ENCODE peak calls at places on chromosome 4, in seven cellular contexts. H, G, V, A, U, K and E are unnamed samples.

GRCh38 chr4:124980276-124980752 is 267.8 kb upstream of the ANKRD50 start:
- DNase-seq in K (no peak), V (no peak), G (no peak), U (no peak), H (no peak), A (peak; percentile 74), E (no peak)

GRCh38 chr4:16226816-16227461 is 668 bp upstream of the TAPT1 start:
- DNase-seq in H (peak; percentile 61), A (no peak), V (peak; percentile 25), K (peak; percentile 58), G (no peak), U (peak; percentile 72), E (peak; percentile 61)

GRCh38 chr4:169163947-169164668 is 106.6 kb downstream of the SH3RF1 start:
- DNase-seq in A (no peak), G (no peak), H (no peak), U (no peak), V (no peak), K (no peak), E (no peak)

GRCh38 chr4:61200991-61201526 is 933 bp downstream of the ADGRL3 start:
- DNase-seq in V (no peak), G (no peak), H (no peak), A (no peak), K (no peak), U (peak; percentile 5), E (no peak)

GRCh38 chr4:173130671-173131070 is 37.9 kb upstream of the GALNT7 start:
- DNase-seq in G (no peak), V (no peak), A (no peak), K (no peak), U (no peak), H (no peak), E (no peak)

GRCh38 chr4:98682719-98683118 is 24.3 kb upstream of the TSPAN5 start:
- DNase-seq in A (peak; percentile 61), H (no peak), V (no peak), K (no peak), G (no peak), U (no peak), E (peak; percentile 56)

GRCh38 chr4:88743696-88744095 is 46.1 kb upstream of the NAP1L5 start:
- DNase-seq in K (no peak), G (no peak), A (peak; percentile 94), V (no peak), U (no peak), H (no peak), E (no peak)

GRCh38 chr4:112813790-112814189 is 176.8 kb downstream of the LARP7 start:
- DNase-seq in K (no peak), V (no peak), A (peak; percentile 34), H (no peak), G (no peak), U (no peak), E (no peak)

GRCh38 chr4:105605493-105605892 is 53.1 kb downstream of the ARHGEF38 start:
- DNase-seq in G (no peak), H (no peak), K (no peak), V (no peak), A (peak; percentile 17), U (no peak), E (no peak)

GRCh38 chr4:138449938-138450337 is 207.8 kb upstream of the SLC7A11 start:
- DNase-seq in K (no peak), A (no peak), H (no peak), U (no peak), G (no peak), V (no peak), E (no peak)

GRCh38 chr4:101264993-101265815 is 82.1 kb downstream of the PPP3CA start:
- DNase-seq in U (no peak), A (no peak), V (no peak), K (no peak), H (no peak), G (no peak), E (no peak)

GRCh38 chr4:55308071-55308470 is 38.0 kb upstream of the SRD5A3 start:
- DNase-seq in V (no peak), K (no peak), G (no peak), H (no peak), A (no peak), U (no peak), E (no peak)

GRCh38 chr4:143356493-143356892 is 19.8 kb downstream of the GAB1 start:
- DNase-seq in G (no peak), H (no peak), K (no peak), U (peak; percentile 42), V (no peak), A (no peak), E (no peak)

GRCh38 chr4:41102360-41103092 is 111.8 kb downstream of the APBB2 start:
- DNase-seq in H (no peak), K (no peak), G (no peak), U (no peak), A (no peak), V (no peak), E (no peak)

GRCh38 chr4:149522031-149522430 is 293.6 kb downstream of the IQCM start:
- DNase-seq in G (no peak), V (no peak), U (no peak), H (no peak), K (no peak), A (no peak), E (no peak)

GRCh38 chr4:110165382-110166285 is 32.8 kb downstream of the ELOVL6 start:
- DNase-seq in H (no peak), U (peak; percentile 53), A (peak; percentile 83), K (no peak), V (no peak), G (no peak), E (no peak)

GRCh38 chr4:185730387-185730786 is 81.6 kb downstream of the SORBS2 start:
- DNase-seq in U (no peak), G (no peak), H (no peak), V (no peak), K (no peak), A (no peak), E (no peak)

GRCh38 chr4:5654791-5655190 is 53.6 kb downstream of the EVC2 start:
- DNase-seq in K (no peak), G (no peak), H (no peak), A (no peak), U (no peak), V (no peak), E (no peak)

GRCh38 chr4:7831330-7831729 is 108.3 kb downstream of the AFAP1 start:
- DNase-seq in U (no peak), A (peak; percentile 97), K (no peak), V (no peak), H (no peak), G (no peak), E (no peak)

GRCh38 chr4:159046683-159047082 is 56.2 kb upstream of the RAPGEF2 start:
- DNase-seq in H (no peak), G (no peak), K (no peak), A (no peak), V (no peak), U (peak; percentile 15), E (peak; percentile 53)

GRCh38 chr4:89712141-89712540 is 124.8 kb downstream of the SNCA start:
- DNase-seq in V (no peak), G (no peak), H (no peak), U (no peak), A (peak; percentile 67), K (no peak), E (no peak)

GRCh38 chr4:37803348-37803973 is 23.0 kb upstream of the PGM2 start:
- DNase-seq in H (no peak), K (no peak), U (peak; percentile 61), G (no peak), V (no peak), A (peak; percentile 63), E (no peak)

GRCh38 chr4:135325264-135325663 is 1123.7 kb upstream of the PABPC4L start:
- DNase-seq in K (no peak), V (no peak), G (no peak), U (no peak), H (no peak), A (no peak), E (no peak)

GRCh38 chr4:135316266-135316779 is 1114.7 kb upstream of the PABPC4L start:
- DNase-seq in U (no peak), V (no peak), H (no peak), K (peak; percentile 29), A (no peak), G (no peak), E (no peak)

GRCh38 chr4:135319685-135320084 is 1118.1 kb upstream of the PABPC4L start:
- DNase-seq in K (no peak), G (no peak), A (no peak), U (no peak), V (no peak), H (no peak), E (no peak)
- TF ChIP-seq CTCF in K (no peak), G (no peak), A (no peak), U (no peak), V (no peak), H (no peak), E (no peak)

GRCh38 chr4:13539721-13540445 is 4.4 kb downstream of the NKX3-2 start:
- DNase-seq in V (no peak), A (no peak), G (no peak), K (no peak), U (no peak), H (no peak), E (no peak)

GRCh38 chr4:13539047-13539720 is 5.1 kb downstream of the NKX3-2 start:
- DNase-seq in V (no peak), H (no peak), G (no peak), K (no peak), U (no peak), A (no peak), E (no peak)

GRCh38 chr4:13537832-13538177 is 6.5 kb downstream of the NKX3-2 start:
- DNase-seq in K (no peak), V (no peak), G (no peak), H (no peak), A (no peak), U (no peak), E (no peak)

GRCh38 chr4:13537011-13537831 is 7.1 kb downstream of the NKX3-2 start:
- DNase-seq in H (no peak), K (no peak), U (no peak), G (no peak), V (no peak), A (no peak), E (no peak)

DNA sequence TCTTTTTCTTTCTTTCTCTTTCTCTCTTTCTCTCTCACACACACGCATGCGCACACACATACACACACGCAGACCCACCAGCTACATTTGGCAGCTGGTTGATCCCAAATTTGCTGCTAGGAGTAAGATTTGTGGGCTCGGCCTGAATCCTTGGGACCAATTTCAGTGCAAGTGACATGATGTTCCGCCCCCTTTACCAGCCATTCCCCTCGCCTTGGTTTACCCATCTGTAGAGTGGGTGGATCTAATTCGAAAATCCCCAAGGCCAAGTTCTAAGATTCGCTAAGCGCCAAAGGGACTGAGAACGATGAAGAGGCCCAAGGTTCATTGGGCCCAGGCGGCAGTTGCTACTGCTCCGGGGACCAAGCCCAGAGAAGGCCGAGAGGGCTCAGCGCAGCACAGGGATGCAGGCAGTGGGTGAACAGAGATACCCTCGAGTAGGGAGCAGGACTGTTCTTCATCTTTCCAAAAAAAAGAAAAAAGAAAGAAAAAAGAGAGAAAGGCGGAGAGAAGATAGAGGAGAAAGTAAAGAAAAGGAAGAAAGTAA is 5.8 kb downstream of the NKX3-2 start:
- DNase-seq in G (no peak), U (no peak), K (no peak), V (no peak), H (no peak), A (no peak), E (no peak)
- H3K9me3 ChIP-seq in G (no peaks in the 10 kb centered on the region), U (no peaks in the 10 kb centered on the region), K (peaks cover 26% of the 10 kb centered on the region), V (no peaks in the 10 kb centered on the region), H (no peaks in the 10 kb centered on the region), A (peaks cover 15% of the 10 kb centered on the region), E (no peaks in the 10 kb centered on the region)

GRCh38 chr4:4311193-4311592 is 21.1 kb downstream of the ZBTB49 start:
- DNase-seq in A (no peak), G (no peak), K (no peak), U (no peak), H (no peak), V (no peak), E (no peak)
- TF ChIP-seq CTCF in A (no peak), G (no peak), K (no peak), U (no peak), H (no peak), V (no peak), E (no peak)

GRCh38 chr4:146621-147020 is 22.3 kb downstream of the ZNF718 start:
- DNase-seq in A (no peak), V (no peak), H (no peak), K (no peak), G (no peak), U (no peak), E (no peak)
- H3K9me3 ChIP-seq in A (peaks cover 42% of the 10 kb centered on the region), V (no peaks in the 10 kb centered on the region), H (peaks cover 100% of the 10 kb centered on the region), K (peaks cover 39% of the 10 kb centered on the region), G (peaks cover 51% of the 10 kb centered on the region), U (peaks cover 99% of the 10 kb centered on the region), E (peaks cover 59% of the 10 kb centered on the region)